ENCODE peak calls at places on chromosomes 6 and 20, in eight cellular contexts. One of them, this sample, is unnamed.

GRCh38 chr6:165186041-165186440 is 123.4 kb downstream of the C6orf118 start:
- DNase-seq in Calu3: no peak
- DNase-seq in astrocyte: peak
- DNase-seq in midbrain: no peak
- DNase-seq in caudate nucleus: no peak
- DNase-seq in stimulated activated CD4-positive, alpha-beta T cell treated with anti-CD3 and anti-CD28 coated beads, Interleukin-1b, Interleukin-23, amount 100 ng/mL, for 24 hours: no peak
- DNase-seq in activated T-helper 1 cell treated with Interleukin-2 at 50 U/mL for 16 hours: no peak
- DNase-seq in KBM-7: no peak
- DNase-seq in this sample: no peak

GRCh38 chr6:2460216-2460734 is 214.9 kb upstream of the GMDS start:
- DNase-seq in stimulated activated CD4-positive, alpha-beta T cell treated with anti-CD3 and anti-CD28 coated beads, Interleukin-1b, Interleukin-23, amount 100 ng/mL, for 24 hours: no peak
- DNase-seq in Calu3: no peak
- DNase-seq in KBM-7: no peak
- DNase-seq in astrocyte: peak
- DNase-seq in caudate nucleus: no peak
- DNase-seq in activated T-helper 1 cell treated with Interleukin-2 at 50 U/mL for 16 hours: no peak
- DNase-seq in midbrain: peak
- DNase-seq in this sample: no peak

GRCh38 chr6:112251170-112251945 is 3.0 kb downstream of the LAMA4 start:
- DNase-seq in stimulated activated CD4-positive, alpha-beta T cell treated with anti-CD3 and anti-CD28 coated beads, Interleukin-1b, Interleukin-23, amount 100 ng/mL, for 24 hours: no peak
- DNase-seq in Calu3: peak
- DNase-seq in midbrain: peak
- DNase-seq in activated T-helper 1 cell treated with Interleukin-2 at 50 U/mL for 16 hours: no peak
- DNase-seq in caudate nucleus: no peak
- DNase-seq in KBM-7: no peak
- DNase-seq in astrocyte: peak
- DNase-seq in this sample: no peak

GRCh38 chr20:34122274-34122980 is 10.4 kb upstream of the EIF2S2 start:
- DNase-seq in stimulated activated CD4-positive, alpha-beta T cell treated with anti-CD3 and anti-CD28 coated beads, Interleukin-1b, Interleukin-23, amount 100 ng/mL, for 24 hours: no peak
- DNase-seq in Calu3: no peak
- DNase-seq in activated T-helper 1 cell treated with Interleukin-2 at 50 U/mL for 16 hours: no peak
- DNase-seq in caudate nucleus: no peak
- DNase-seq in midbrain: no peak
- DNase-seq in KBM-7: no peak
- DNase-seq in astrocyte: no peak
- DNase-seq in this sample: no peak

GRCh38 chr6:44261581-44261980 is 3.8 kb downstream of the NFKBIE start:
- DNase-seq in astrocyte: no peak
- DNase-seq in KBM-7: no peak
- DNase-seq in activated T-helper 1 cell treated with Interleukin-2 at 50 U/mL for 16 hours: no peak
- DNase-seq in Calu3: no peak
- DNase-seq in caudate nucleus: no peak
- DNase-seq in stimulated activated CD4-positive, alpha-beta T cell treated with anti-CD3 and anti-CD28 coated beads, Interleukin-1b, Interleukin-23, amount 100 ng/mL, for 24 hours: no peak
- DNase-seq in midbrain: no peak
- DNase-seq in this sample: no peak

GRCh38 chr6:89411019-89411268 is 1.1 kb downstream of the RRAGD start:
- DNase-seq in KBM-7: no peak
- DNase-seq in activated T-helper 1 cell treated with Interleukin-2 at 50 U/mL for 16 hours: no peak
- DNase-seq in midbrain: no peak
- DNase-seq in Calu3: peak
- DNase-seq in caudate nucleus: no peak
- DNase-seq in stimulated activated CD4-positive, alpha-beta T cell treated with anti-CD3 and anti-CD28 coated beads, Interleukin-1b, Interleukin-23, amount 100 ng/mL, for 24 hours: no peak
- DNase-seq in astrocyte: no peak
- DNase-seq in this sample: no peak

GRCh38 chr6:101286146-101286545 is 107.4 kb upstream of the GRIK2 start:
- DNase-seq in activated T-helper 1 cell treated with Interleukin-2 at 50 U/mL for 16 hours: no peak
- DNase-seq in astrocyte: no peak
- DNase-seq in stimulated activated CD4-positive, alpha-beta T cell treated with anti-CD3 and anti-CD28 coated beads, Interleukin-1b, Interleukin-23, amount 100 ng/mL, for 24 hours: no peak
- DNase-seq in Calu3: no peak
- DNase-seq in midbrain: no peak
- DNase-seq in caudate nucleus: no peak
- DNase-seq in KBM-7: no peak
- DNase-seq in this sample: no peak

GRCh38 chr6:112899541-112899940 is 552.4 kb downstream of the RFPL4B start:
- DNase-seq in caudate nucleus: no peak
- DNase-seq in activated T-helper 1 cell treated with Interleukin-2 at 50 U/mL for 16 hours: no peak
- DNase-seq in stimulated activated CD4-positive, alpha-beta T cell treated with anti-CD3 and anti-CD28 coated beads, Interleukin-1b, Interleukin-23, amount 100 ng/mL, for 24 hours: no peak
- DNase-seq in midbrain: no peak
- DNase-seq in astrocyte: peak
- DNase-seq in KBM-7: no peak
- DNase-seq in Calu3: no peak
- DNase-seq in this sample: no peak

GRCh38 chr6:47741807-47742206 is 40.0 kb upstream of the OPN5 start:
- DNase-seq in midbrain: no peak
- DNase-seq in KBM-7: no peak
- DNase-seq in Calu3: peak
- DNase-seq in activated T-helper 1 cell treated with Interleukin-2 at 50 U/mL for 16 hours: no peak
- DNase-seq in astrocyte: peak
- DNase-seq in caudate nucleus: no peak
- DNase-seq in stimulated activated CD4-positive, alpha-beta T cell treated with anti-CD3 and anti-CD28 coated beads, Interleukin-1b, Interleukin-23, amount 100 ng/mL, for 24 hours: no peak
- DNase-seq in this sample: no peak

GRCh38 chr6:137823826-137824501 is 43.1 kb upstream of the TNFAIP3 start:
- DNase-seq in activated T-helper 1 cell treated with Interleukin-2 at 50 U/mL for 16 hours: peak
- DNase-seq in midbrain: no peak
- DNase-seq in stimulated activated CD4-positive, alpha-beta T cell treated with anti-CD3 and anti-CD28 coated beads, Interleukin-1b, Interleukin-23, amount 100 ng/mL, for 24 hours: no peak
- DNase-seq in caudate nucleus: no peak
- DNase-seq in Calu3: no peak
- DNase-seq in KBM-7: peak
- DNase-seq in astrocyte: peak
- DNase-seq in this sample: no peak